ENCODE peak calls at places on chromosome 17, in eight cellular contexts. One of them, this sample, is unnamed. For H3K4me1, the result is how much of the 10 kb centered on the place peaks cover.

GRCh38 chr17:17580662-17581470 is 10.6 kb downstream of the PEMT start:
- DNase-seq in colonic mucosa: no peak
- DNase-seq in tibial artery: no peak
- DNase-seq in Caco-2: no peak
- DNase-seq in fibroblast of lung: peak
- DNase-seq in A549: no peak
- DNase-seq in neural progenitor cell: no peak
- DNase-seq in uterus: no peak
- DNase-seq in this sample: no peak

GRCh38 chr17:48441231-48441711 is 11.3 kb upstream of the SKAP1 start:
- DNase-seq in colonic mucosa: no peak
- DNase-seq in tibial artery: no peak
- DNase-seq in Caco-2: no peak
- DNase-seq in fibroblast of lung: no peak
- DNase-seq in A549: no peak
- DNase-seq in neural progenitor cell: no peak
- DNase-seq in uterus: no peak
- DNase-seq in this sample: no peak

GRCh38 chr17:62716834-62717588 is 89.5 kb downstream of the MRC2 start:
- DNase-seq in colonic mucosa: no peak
- DNase-seq in tibial artery: no peak
- DNase-seq in Caco-2: no peak
- DNase-seq in fibroblast of lung: no peak
- DNase-seq in A549: no peak
- DNase-seq in neural progenitor cell: no peak
- DNase-seq in uterus: no peak
- DNase-seq in this sample: no peak

GRCh38 chr17:17498606-17499301 is 2.6 kb upstream of the RASD1 start:
- DNase-seq in colonic mucosa: no peak
- DNase-seq in tibial artery: no peak
- DNase-seq in Caco-2: no peak
- DNase-seq in fibroblast of lung: no peak
- DNase-seq in A549: no peak
- DNase-seq in neural progenitor cell: no peak
- DNase-seq in uterus: no peak
- DNase-seq in this sample: no peak

GRCh38 chr17:39740357-39741111 is 2.8 kb downstream of the GRB7 start:
- DNase-seq in colonic mucosa: peak
- DNase-seq in tibial artery: no peak
- DNase-seq in Caco-2: no peak
- DNase-seq in fibroblast of lung: peak
- DNase-seq in A549: peak
- DNase-seq in neural progenitor cell: no peak
- DNase-seq in uterus: peak
- DNase-seq in this sample: no peak

GRCh38 chr17:64128787-64129514 is 993 bp downstream of the ERN1 start:
- DNase-seq in colonic mucosa: peak
- DNase-seq in tibial artery: peak
- DNase-seq in Caco-2: no peak
- DNase-seq in fibroblast of lung: peak
- DNase-seq in A549: peak
- DNase-seq in neural progenitor cell: no peak
- DNase-seq in uterus: no peak
- DNase-seq in this sample: no peak

GRCh38 chr17:19343256-19343630 is 19.3 kb downstream of the B9D1 start:
- DNase-seq in colonic mucosa: no peak
- DNase-seq in tibial artery: no peak
- DNase-seq in Caco-2: no peak
- DNase-seq in fibroblast of lung: no peak
- DNase-seq in A549: no peak
- DNase-seq in neural progenitor cell: no peak
- DNase-seq in uterus: peak
- DNase-seq in this sample: no peak

GRCh38 chr17:78362671-78363070 is 2.8 kb upstream of the SOCS3 start:
- DNase-seq in colonic mucosa: no peak
- DNase-seq in tibial artery: no peak
- DNase-seq in Caco-2: no peak
- DNase-seq in fibroblast of lung: no peak
- DNase-seq in A549: no peak
- DNase-seq in neural progenitor cell: no peak
- DNase-seq in uterus: no peak
- DNase-seq in this sample: no peak

GRCh38 chr17:394718-395095 is 42.1 kb upstream of the RPH3AL start:
- DNase-seq in colonic mucosa: no peak
- DNase-seq in tibial artery: no peak
- DNase-seq in Caco-2: no peak
- DNase-seq in fibroblast of lung: no peak
- DNase-seq in A549: no peak
- DNase-seq in neural progenitor cell: no peak
- DNase-seq in uterus: no peak
- DNase-seq in this sample: no peak

GRCh38 chr17:2705263-2705662 is 6.3 kb downstream of the CLUH start:
- DNase-seq in colonic mucosa: no peak
- DNase-seq in tibial artery: no peak
- DNase-seq in Caco-2: no peak
- DNase-seq in fibroblast of lung: peak
- DNase-seq in A549: peak
- DNase-seq in neural progenitor cell: no peak
- DNase-seq in uterus: no peak
- DNase-seq in this sample: no peak

GRCh38 chr17:68840073-68840472 is 115.1 kb downstream of the ABCA8 start:
- DNase-seq in colonic mucosa: no peak
- DNase-seq in tibial artery: no peak
- DNase-seq in Caco-2: no peak
- DNase-seq in fibroblast of lung: peak
- DNase-seq in A549: no peak
- DNase-seq in neural progenitor cell: no peak
- DNase-seq in uterus: no peak
- DNase-seq in this sample: no peak

GRCh38 chr17:7838291-7839075 is 4.5 kb downstream of the KDM6B start:
- DNase-seq in colonic mucosa: peak
- DNase-seq in tibial artery: no peak
- DNase-seq in Caco-2: peak
- DNase-seq in fibroblast of lung: peak
- DNase-seq in A549: peak
- DNase-seq in neural progenitor cell: peak
- DNase-seq in uterus: no peak
- DNase-seq in this sample: no peak

GRCh38 chr17:44409309-44410028 is 20.0 kb upstream of the ITGA2B start:
- DNase-seq in colonic mucosa: no peak
- DNase-seq in tibial artery: no peak
- DNase-seq in Caco-2: no peak
- DNase-seq in fibroblast of lung: no peak
- DNase-seq in A549: no peak
- DNase-seq in neural progenitor cell: no peak
- DNase-seq in uterus: no peak
- DNase-seq in this sample: no peak

GRCh38 chr17:50735287-50735686 is 15.9 kb downstream of the LUC7L3 start:
- DNase-seq in colonic mucosa: no peak
- DNase-seq in tibial artery: no peak
- DNase-seq in Caco-2: no peak
- DNase-seq in fibroblast of lung: no peak
- DNase-seq in A549: no peak
- DNase-seq in neural progenitor cell: no peak
- DNase-seq in uterus: no peak
- DNase-seq in this sample: no peak

GRCh38 chr17:77881545-77881944 is 77.0 kb upstream of the TNRC6C start:
- DNase-seq in colonic mucosa: peak
- DNase-seq in tibial artery: peak
- DNase-seq in Caco-2: no peak
- DNase-seq in fibroblast of lung: peak
- DNase-seq in A549: no peak
- DNase-seq in neural progenitor cell: no peak
- DNase-seq in uterus: peak
- DNase-seq in this sample: peak

GRCh38 chr17:19268611-19269010 is 31.4 kb downstream of the EPN2 start:
- DNase-seq in colonic mucosa: no peak
- DNase-seq in tibial artery: no peak
- DNase-seq in Caco-2: no peak
- DNase-seq in fibroblast of lung: no peak
- DNase-seq in A549: no peak
- DNase-seq in neural progenitor cell: no peak
- DNase-seq in uterus: no peak
- DNase-seq in this sample: no peak

GRCh38 chr17:28493467-28493866 is 12.7 kb upstream of the FOXN1 start:
- DNase-seq in colonic mucosa: no peak
- DNase-seq in tibial artery: no peak
- DNase-seq in Caco-2: no peak
- DNase-seq in fibroblast of lung: peak
- DNase-seq in A549: no peak
- DNase-seq in neural progenitor cell: no peak
- DNase-seq in uterus: no peak
- DNase-seq in this sample: no peak

GRCh38 chr17:63722403-63722802 is 19.2 kb downstream of the STRADA start:
- DNase-seq in colonic mucosa: no peak
- DNase-seq in tibial artery: no peak
- DNase-seq in Caco-2: no peak
- DNase-seq in fibroblast of lung: no peak
- DNase-seq in A549: no peak
- DNase-seq in neural progenitor cell: no peak
- DNase-seq in uterus: no peak
- DNase-seq in this sample: no peak

GRCh38 chr17:47730681-47731080 is 2.4 kb upstream of the TBX21 start:
- DNase-seq in colonic mucosa: no peak
- DNase-seq in tibial artery: no peak
- DNase-seq in Caco-2: no peak
- DNase-seq in fibroblast of lung: no peak
- DNase-seq in A549: no peak
- DNase-seq in neural progenitor cell: no peak
- DNase-seq in uterus: no peak
- DNase-seq in this sample: no peak

GRCh38 chr17:39867084-39867890 is 715 bp upstream of the ZPBP2 start:
- DNase-seq in colonic mucosa: no peak
- DNase-seq in tibial artery: no peak
- DNase-seq in Caco-2: no peak
- DNase-seq in fibroblast of lung: no peak
- DNase-seq in A549: no peak
- DNase-seq in neural progenitor cell: no peak
- DNase-seq in uterus: no peak
- DNase-seq in this sample: no peak

GRCh38 chr17:57720636-57721035 is 24.5 kb downstream of the CCDC182 start:
- DNase-seq in colonic mucosa: no peak
- DNase-seq in tibial artery: no peak
- DNase-seq in Caco-2: no peak
- DNase-seq in fibroblast of lung: no peak
- DNase-seq in A549: no peak
- DNase-seq in neural progenitor cell: no peak
- DNase-seq in uterus: no peak
- DNase-seq in this sample: no peak

GRCh38 chr17:57723427-57724037 is 21.6 kb downstream of the CCDC182 start:
- DNase-seq in colonic mucosa: no peak
- DNase-seq in tibial artery: no peak
- DNase-seq in Caco-2: no peak
- DNase-seq in fibroblast of lung: no peak
- DNase-seq in A549: no peak
- DNase-seq in neural progenitor cell: no peak
- DNase-seq in uterus: no peak
- DNase-seq in this sample: no peak

GRCh38 chr17:57721967-57722703 is 23.0 kb downstream of the CCDC182 start:
- DNase-seq in colonic mucosa: no peak
- DNase-seq in tibial artery: no peak
- DNase-seq in Caco-2: no peak
- DNase-seq in fibroblast of lung: no peak
- DNase-seq in A549: no peak
- DNase-seq in neural progenitor cell: no peak
- DNase-seq in uterus: no peak
- DNase-seq in this sample: no peak

GRCh38 chr17:57724038-57724728 is 20.9 kb downstream of the CCDC182 start:
- DNase-seq in colonic mucosa: no peak
- DNase-seq in tibial artery: no peak
- DNase-seq in Caco-2: no peak
- DNase-seq in fibroblast of lung: no peak
- DNase-seq in A549: no peak
- DNase-seq in neural progenitor cell: no peak
- DNase-seq in uterus: no peak
- DNase-seq in this sample: no peak

GRCh38 chr17:57722704-57723043 is 22.4 kb downstream of the CCDC182 start:
- DNase-seq in colonic mucosa: no peak
- DNase-seq in tibial artery: no peak
- DNase-seq in Caco-2: no peak
- DNase-seq in fibroblast of lung: no peak
- DNase-seq in A549: no peak
- DNase-seq in neural progenitor cell: no peak
- DNase-seq in uterus: no peak
- DNase-seq in this sample: no peak
- H3K4me3 ChIP-seq in colonic mucosa: no peak
- H3K4me3 ChIP-seq in tibial artery: no peak
- H3K4me3 ChIP-seq in Caco-2: no peak
- H3K4me3 ChIP-seq in fibroblast of lung: no peak
- H3K4me3 ChIP-seq in A549: no peak
- H3K4me3 ChIP-seq in neural progenitor cell: no peak
- H3K4me3 ChIP-seq in uterus: no peak
- H3K4me3 ChIP-seq in this sample: no peak

DNA sequence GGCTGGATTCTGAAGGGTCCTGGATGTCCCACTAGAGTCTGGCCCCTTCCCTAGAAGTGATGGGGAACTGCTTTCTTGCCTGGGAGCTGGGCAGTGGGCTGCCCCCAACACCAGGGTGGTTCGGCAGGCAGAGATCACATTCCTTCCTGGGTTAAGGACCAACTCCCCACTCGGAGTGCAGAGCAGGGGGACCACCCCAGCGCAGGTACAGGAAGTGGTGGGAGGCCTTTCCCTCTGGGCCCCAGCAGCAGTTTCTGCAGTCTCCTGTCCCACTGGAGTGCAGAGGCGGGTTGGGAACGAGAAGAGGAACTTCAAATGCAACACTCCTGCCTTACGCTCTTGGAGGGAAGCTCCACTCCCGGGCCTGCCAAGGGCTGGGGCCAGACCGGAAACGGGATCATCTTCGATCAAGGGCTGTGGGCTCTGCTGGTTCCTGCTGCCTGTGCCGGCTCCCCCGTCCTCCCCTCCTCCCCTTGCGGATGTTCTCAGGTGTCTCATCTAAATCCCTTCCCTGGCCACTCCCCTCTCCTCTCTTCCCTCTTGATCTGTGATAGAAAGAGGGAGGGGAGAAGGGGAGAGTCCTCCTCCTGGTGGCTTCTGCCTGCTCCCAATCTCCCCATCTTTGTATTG is 9.0 kb upstream of the NGFR start:
- DNase-seq in colonic mucosa: no peak
- DNase-seq in tibial artery: no peak
- DNase-seq in Caco-2: no peak
- DNase-seq in fibroblast of lung: no peak
- DNase-seq in A549: no peak
- DNase-seq in neural progenitor cell: peak
- DNase-seq in uterus: peak
- DNase-seq in this sample: no peak
- H3K4me1 ChIP-seq in colonic mucosa: under half
- H3K4me1 ChIP-seq in tibial artery: under half
- H3K4me1 ChIP-seq in Caco-2: under half
- H3K4me1 ChIP-seq in fibroblast of lung: under half
- H3K4me1 ChIP-seq in A549: under half
- H3K4me1 ChIP-seq in neural progenitor cell: under half
- H3K4me1 ChIP-seq in uterus: under half
- H3K4me1 ChIP-seq in this sample: under half

GRCh38 chr17:80283116-80283852 is 22.6 kb downstream of the RNF213 start:
- DNase-seq in colonic mucosa: no peak
- DNase-seq in tibial artery: no peak
- DNase-seq in Caco-2: no peak
- DNase-seq in fibroblast of lung: no peak
- DNase-seq in A549: no peak
- DNase-seq in neural progenitor cell: no peak
- DNase-seq in uterus: no peak
- DNase-seq in this sample: no peak
- TF ChIP-seq CTCF in colonic mucosa: no peak
- TF ChIP-seq CTCF in tibial artery: no peak
- TF ChIP-seq CTCF in Caco-2: no peak
- TF ChIP-seq CTCF in fibroblast of lung: no peak
- TF ChIP-seq CTCF in A549: no peak
- TF ChIP-seq CTCF in neural progenitor cell: no peak
- TF ChIP-seq CTCF in uterus: no peak
- TF ChIP-seq CTCF in this sample: no peak

GRCh38 chr17:76132574-76133338 is 8.3 kb downstream of the FOXJ1 start:
- DNase-seq in colonic mucosa: peak
- DNase-seq in tibial artery: no peak
- DNase-seq in Caco-2: peak
- DNase-seq in fibroblast of lung: no peak
- DNase-seq in A549: no peak
- DNase-seq in neural progenitor cell: peak
- DNase-seq in uterus: no peak
- DNase-seq in this sample: no peak
- H3K4me3 ChIP-seq in colonic mucosa: no peak
- H3K4me3 ChIP-seq in tibial artery: no peak
- H3K4me3 ChIP-seq in Caco-2: no peak
- H3K4me3 ChIP-seq in fibroblast of lung: no peak
- H3K4me3 ChIP-seq in A549: no peak
- H3K4me3 ChIP-seq in neural progenitor cell: peak
- H3K4me3 ChIP-seq in uterus: no peak
- H3K4me3 ChIP-seq in this sample: no peak

This sample was measured in ascending aorta.